ENCODE peak calls at places on chromosomes 6 and 20, in five cellular contexts. T is Peyer's patch, D is esophagus squamous epithelium, M is lower lobe of right lung, V is fibroblast of lung. B is an unnamed sample.

GRCh38 chr6:116429111-116429510 is 32.1 kb upstream of the CALHM6 start:
- DNase-seq in T (no peak), M (no peak), V (no peak), D (no peak), B (no peak)

GRCh38 chr20:38162878-38163875 is 1.9 kb downstream of the TGM2 start:
- DNase-seq in T (no peak), M (no peak), D (no peak), V (no peak), B (no peak)

GRCh38 chr20:51318058-51318960 is 224.2 kb downstream of the NFATC2 start:
- DNase-seq in D (no peak), T (peak; percentile 74), M (peak; percentile 58), V (no peak), B (peak; percentile 72)

GRCh38 chr6:76381612-76382011 is 309.1 kb upstream of the IMPG1 start:
- DNase-seq in M (no peak), T (no peak), V (no peak), D (no peak), B (peak; percentile 4)

GRCh38 chr6:166419268-166419667 is 36.5 kb upstream of the MPC1 start:
- DNase-seq in M (no peak), T (peak; percentile 78), D (no peak), V (peak; percentile 52), B (no peak)

GRCh38 chr20:24735263-24735662 is 213.8 kb upstream of the CST7 start:
- DNase-seq in T (no peak), D (no peak), V (no peak), M (no peak), B (no peak)

GRCh38 chr20:33947709-33948295 is 45.9 kb upstream of the RALY start:
- DNase-seq in D (no peak), M (no peak), T (peak; percentile 49), V (peak; percentile 45), B (peak; percentile 97)

GRCh38 chr20:48728042-48728837 is 99.6 kb downstream of the PREX1 start:
- DNase-seq in D (no peak), T (no peak), M (no peak), V (no peak), B (no peak)

GRCh38 chr6:168322966-168323365 is 3.4 kb upstream of the DACT2 start:
- DNase-seq in D (no peak), V (no peak), M (no peak), T (no peak), B (no peak)

GRCh38 chr6:160391419-160392116 is 43.4 kb downstream of the SLC22A3 start:
- DNase-seq in M (no peak), V (peak; percentile 80), T (peak; percentile 84), D (no peak), B (no peak)

GRCh38 chr6:36642913-36643817 is 35.3 kb upstream of the CDKN1A start:
- DNase-seq in M (peak; percentile 58), D (no peak), T (peak; percentile 96), V (peak; percentile 88), B (no peak)

GRCh38 chr20:50320910-50321796 is 130.5 kb downstream of the CEBPB start:
- DNase-seq in T (peak; percentile 91), V (peak; percentile 91), M (peak; percentile 93), D (peak; percentile 30), B (peak; percentile 48)

GRCh38 chr6:106745824-106746610 is 116.6 kb downstream of the QRSL1 start:
- DNase-seq in D (no peak), M (no peak), T (no peak), V (no peak), B (no peak)

GRCh38 chr6:42030585-42031506 is 19.5 kb upstream of the TAF8 start:
- DNase-seq in V (peak; percentile 53), D (no peak), M (no peak), T (no peak), B (no peak)

GRCh38 chr20:56778765-56779195 is 149.7 kb downstream of the TFAP2C start:
- DNase-seq in T (no peak), D (no peak), V (peak; percentile 52), M (no peak), B (no peak)

GRCh38 chr6:132648356-132648755 is 10.6 kb downstream of the TAAR1 start:
- DNase-seq in V (peak; percentile 79), T (no peak), D (no peak), M (no peak), B (no peak)

GRCh38 chr6:30548375-30548774 is 7.9 kb downstream of the GNL1 start:
- DNase-seq in D (no peak), T (no peak), M (no peak), V (peak; percentile 88), B (no peak)

GRCh38 chr6:14791525-14791924 is 454.3 kb upstream of the JARID2 start:
- DNase-seq in T (no peak), V (peak; percentile 55), D (no peak), M (no peak), B (no peak)

GRCh38 chr6:71072508-71072907 is 115.6 kb upstream of the B3GAT2 start:
- DNase-seq in T (no peak), V (peak; percentile 48), M (no peak), D (no peak), B (no peak)

GRCh38 chr6:156396068-156396771 is 381.0 kb upstream of the ARID1B start:
- DNase-seq in V (no peak), T (no peak), D (no peak), M (no peak), B (no peak)

GRCh38 chr6:118656822-118657451 is 5.5 kb upstream of the CEP85L start:
- DNase-seq in D (no peak), T (no peak), V (no peak), M (no peak), B (no peak)

GRCh38 chr6:132525866-132526265 is 12.2 kb upstream of the TAAR9 start:
- DNase-seq in M (no peak), V (no peak), T (no peak), D (no peak), B (no peak)

GRCh38 chr6:13538084-13538483 is 36.3 kb upstream of the SIRT5 start:
- DNase-seq in D (no peak), V (peak; percentile 80), M (no peak), T (no peak), B (no peak)

GRCh38 chr6:32941412-32941784 is 570 bp upstream of the HLA-DMB start:
- DNase-seq in M (no peak), D (no peak), T (peak; percentile 86), V (no peak), B (no peak)

GRCh38 chr6:32944265-32944664 is 3.4 kb upstream of the HLA-DMB start:
- DNase-seq in T (peak; percentile 84), V (no peak), D (no peak), M (peak; percentile 57), B (no peak)

GRCh38 chr6:32940656-32941411 is at the start of gene HLA-DMB:
- DNase-seq in M (peak; percentile 56), T (peak; percentile 83), D (no peak), V (peak; percentile 64), B (peak; percentile 47)

GRCh38 chr6:32943864-32944263 is 3.0 kb upstream of the HLA-DMB start:
- DNase-seq in D (no peak), T (no peak), M (no peak), V (no peak), B (no peak)

GRCh38 chr6:32942555-32942954 is 1.7 kb upstream of the HLA-DMB start:
- DNase-seq in T (no peak), V (no peak), M (no peak), D (no peak), B (no peak)
- H3K4me1 ChIP-seq in T (peaks cover 18% of the 10 kb centered on the region), V (peaks cover 4% of the 10 kb centered on the region), M (peaks cover 48% of the 10 kb centered on the region), D (peaks cover 14% of the 10 kb centered on the region), B (no peaks in the 10 kb centered on the region)

GRCh38 chr6:46014054-46014453 is 1.6 kb downstream of the CLIC5 start:
- DNase-seq in T (no peak), M (no peak), D (no peak), V (no peak), B (no peak)

GRCh38 chr6:46010771-46011170 is 4.9 kb downstream of the CLIC5 start:
- DNase-seq in M (no peak), T (peak; percentile 52), D (no peak), V (no peak), B (no peak)

GRCh38 chr6:46011241-46012085 is 4.2 kb downstream of the CLIC5 start:
- DNase-seq in D (no peak), M (no peak), T (peak; percentile 87), V (no peak), B (no peak)

GRCh38 chr6:46013639-46014038 is 2.0 kb downstream of the CLIC5 start:
- DNase-seq in D (no peak), M (no peak), V (no peak), T (no peak), B (no peak)

GRCh38 chr6:46010270-46010669 is 5.4 kb downstream of the CLIC5 start:
- DNase-seq in M (no peak), V (no peak), D (no peak), T (no peak), B (no peak)
- H3K27ac ChIP-seq in M (peak overlapping the region; percentile 69), V (no peak overlapping the region), D (no peak overlapping the region), T (no peak overlapping the region), B (no peak overlapping the region)

DNA sequence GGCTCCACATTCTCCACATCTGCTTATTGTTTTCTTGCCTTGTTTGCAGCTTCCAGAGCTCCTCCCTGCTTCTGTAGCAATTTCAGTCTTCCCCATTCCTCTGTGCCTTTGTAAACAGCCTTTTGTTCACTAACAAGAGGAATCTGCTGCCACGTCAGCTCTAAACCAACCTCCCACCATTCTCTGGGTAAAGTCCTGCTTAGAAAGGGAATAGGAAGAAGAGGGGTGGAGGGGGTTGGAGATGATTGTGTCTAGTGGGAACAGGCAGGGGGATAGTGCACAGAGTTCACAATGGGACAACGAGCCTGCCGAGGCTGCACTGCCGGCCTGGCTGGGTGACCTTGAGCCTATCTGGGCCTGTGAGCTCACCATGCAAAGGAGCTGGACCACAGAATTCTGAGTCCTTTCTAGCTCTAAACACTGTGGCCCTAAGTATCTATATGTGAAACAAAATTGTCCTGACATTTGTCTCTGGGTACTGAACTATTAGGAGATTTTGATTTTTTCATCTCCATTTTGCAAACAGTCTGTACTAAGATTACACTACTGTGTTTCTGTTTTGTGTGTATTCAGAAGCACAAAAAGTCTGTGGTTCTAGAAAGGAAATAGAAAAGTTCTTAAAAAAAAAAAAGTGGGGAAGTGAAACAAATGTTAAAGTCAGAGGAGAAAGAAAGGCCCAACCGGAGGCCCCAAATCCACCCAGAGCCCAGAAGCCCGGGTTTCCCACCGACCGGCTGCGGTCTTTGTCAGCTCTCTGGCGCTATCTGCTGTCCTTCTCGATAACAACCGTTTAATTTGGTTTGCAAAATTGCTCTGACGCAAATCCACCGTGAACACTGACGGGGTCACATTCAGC is 1.4 kb upstream of the PRND start:
- DNase-seq in V (peak; percentile 82), T (peak; percentile 92), M (peak; percentile 82), D (peak; percentile 20), B (no peak)
- H3K4me3 ChIP-seq in V (no peak overlapping the region), T (no peak overlapping the region), M (no peak overlapping the region), D (no peak overlapping the region), B (no peak overlapping the region)

GRCh38 chr20:59159822-59160740 is 3.5 kb upstream of the ZNF831 start:
- DNase-seq in V (no peak), D (no peak), T (peak; percentile 62), M (no peak), B (no peak)
- H3K4me1 ChIP-seq in V (no peaks in the 10 kb centered on the region), D (peaks cover 10% of the 10 kb centered on the region), T (peaks cover 6% of the 10 kb centered on the region), M (no peaks in the 10 kb centered on the region), B (peaks cover 3% of the 10 kb centered on the region)

DNA sequence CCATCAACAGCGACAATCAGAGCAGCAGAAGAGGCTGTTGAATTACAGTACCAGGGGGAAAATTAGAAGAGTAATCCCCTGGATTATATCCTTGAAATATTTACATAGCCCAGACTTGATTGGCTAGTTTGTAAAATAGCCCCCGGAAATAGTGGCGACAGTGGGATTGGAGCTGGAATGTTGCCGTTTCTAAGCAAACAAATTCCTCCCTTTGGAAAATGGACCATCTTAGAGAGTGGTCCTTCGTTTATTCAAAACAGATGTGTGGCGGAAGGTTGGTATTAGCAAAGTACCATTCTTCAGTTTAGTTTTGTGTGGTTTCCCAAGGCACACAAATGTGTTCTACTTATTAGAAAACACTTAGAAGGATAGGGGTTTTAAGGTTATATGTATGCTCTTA is 4.5 kb upstream of the EPB41L2 start:
- DNase-seq in M (no peak), T (no peak), D (no peak), V (no peak), B (no peak)
- H3K27ac ChIP-seq in M (no peak overlapping the region), T (no peak overlapping the region), D (no peak overlapping the region), V (no peak overlapping the region), B (no peak overlapping the region)

GRCh38 chr6:50818673-50819072 is at the start of gene TFAP2B:
- DNase-seq in V (no peak), D (no peak), T (no peak), M (no peak), B (no peak)
- H3K4me3 ChIP-seq in V (no peak within 1 kb of the TSS), D (peak within 1 kb of the TSS; percentile 55), T (peak within 1 kb of the TSS; percentile 38), M (peak within 1 kb of the TSS; percentile 20), B (peak within 1 kb of the TSS; percentile 2)